ENCODE peak calls at places on chromosome 19, in five cellular contexts. U, W, K, P and Z are unnamed samples.

GRCh38 chr19:29001006-29001921 is 211.7 kb downstream of the UQCRFS1 start:
- DNase-seq in U (no peak), W (no peak), K (no peak), P (no peak), Z (no peak)

GRCh38 chr19:30646806-30647205 is 274.6 kb downstream of the ZNF536 start:
- DNase-seq in U (no peak), W (no peak), K (no peak), P (no peak), Z (no peak)

GRCh38 chr19:57974434-57974833 is at the start of gene C19orf18:
- DNase-seq in U (no peak), W (no peak), K (no peak), P (no peak), Z (no peak)

GRCh38 chr19:52494518-52494917 is 33.0 kb upstream of the ZNF808 start:
- DNase-seq in U (no peak), W (no peak), K (no peak), P (no peak), Z (no peak)

GRCh38 chr19:29576761-29577661 is 29.1 kb upstream of the POP4 start:
- DNase-seq in U (peak; percentile 33), W (peak; percentile 34), K (no peak), P (no peak), Z (no peak)

GRCh38 chr19:56837492-56837891 is 3.0 kb downstream of the PEG3 start:
- DNase-seq in U (no peak), W (no peak), K (no peak), P (peak; percentile 28), Z (no peak)

GRCh38 chr19:5148794-5149190 is 179.9 kb downstream of the KDM4B start:
- DNase-seq in U (peak; percentile 47), W (no peak), K (no peak), P (no peak), Z (no peak)

GRCh38 chr19:10113592-10113963 is 2.1 kb downstream of the P2RY11 start:
- DNase-seq in U (peak; percentile 69), W (no peak), K (no peak), P (no peak), Z (no peak)

GRCh38 chr19:16386619-16387240 is 62.1 kb downstream of the KLF2 start:
- DNase-seq in U (no peak), W (no peak), K (peak; percentile 66), P (peak; percentile 32), Z (peak; percentile 27)

GRCh38 chr19:38905620-38906019 is 5.9 kb downstream of the NFKBIB start:
- DNase-seq in U (no peak), W (no peak), K (no peak), P (no peak), Z (no peak)

GRCh38 chr19:12137541-12137940 is 2.6 kb downstream of the ZNF20 start:
- DNase-seq in U (no peak), W (no peak), K (peak; percentile 18), P (peak; percentile 67), Z (no peak)

GRCh38 chr19:11106477-11106876 is 17.2 kb downstream of the LDLR start:
- DNase-seq in U (no peak), W (no peak), K (no peak), P (no peak), Z (no peak)

GRCh38 chr19:14337510-14337909 is 43.7 kb upstream of the ADGRE5 start:
- DNase-seq in U (peak; percentile 86), W (no peak), K (peak; percentile 83), P (no peak), Z (peak; percentile 79)

GRCh38 chr19:58334691-58335249 is 8.0 kb downstream of the ZSCAN22 start:
- DNase-seq in U (no peak), W (no peak), K (no peak), P (no peak), Z (no peak)

GRCh38 chr19:33251526-33252090 is 26.0 kb upstream of the SLC7A10 start:
- DNase-seq in U (no peak), W (no peak), K (no peak), P (no peak), Z (no peak)

GRCh38 chr19:3606690-3607289 is at the start of gene TBXA2R:
- DNase-seq in U (peak; percentile 93), W (no peak), K (peak; percentile 94), P (no peak), Z (peak; percentile 19)

DNA sequence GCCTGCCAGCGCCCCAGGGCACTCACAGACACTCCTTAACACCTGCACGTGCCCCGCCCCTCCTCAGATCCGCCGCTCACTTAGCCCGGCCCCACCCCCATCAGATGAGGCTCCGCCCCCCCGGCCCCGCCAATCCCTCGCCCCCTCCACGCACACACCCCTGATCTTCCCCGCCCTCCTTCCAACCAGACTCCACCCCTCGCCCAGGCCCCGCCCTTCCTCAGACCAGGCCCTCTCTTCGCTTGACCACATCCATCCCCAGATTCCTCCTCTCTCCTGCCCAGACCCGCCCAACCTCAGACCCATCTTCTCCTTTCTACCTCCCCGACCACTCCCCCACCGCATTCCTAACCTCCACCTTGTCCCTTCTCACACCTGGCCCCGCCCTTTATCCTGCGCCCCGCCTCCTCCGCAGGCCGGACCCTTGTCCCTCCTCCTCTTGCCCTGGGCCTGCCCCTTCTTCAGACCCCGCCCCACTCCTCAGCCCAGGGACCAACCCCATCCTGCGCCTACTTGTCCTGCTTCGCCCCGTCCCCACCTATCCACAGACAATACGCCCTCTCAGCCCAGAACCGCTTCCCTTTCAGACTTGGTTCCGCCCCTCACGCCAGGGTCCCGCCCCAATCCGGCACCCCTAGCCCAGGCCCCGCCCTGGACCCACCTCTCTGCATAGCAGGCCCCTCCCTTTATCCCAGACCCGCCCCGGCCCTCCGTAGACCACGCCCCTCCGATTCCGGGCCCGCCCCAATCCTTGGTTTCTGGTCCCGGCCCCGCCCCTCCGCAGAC is 452 bp upstream of the KLHL26 start:
- DNase-seq in U (peak; percentile 100), W (peak; percentile 83), K (peak; percentile 99), P (peak; percentile 90), Z (peak; percentile 87)
- H3K9ac ChIP-seq in U (no peak overlapping the region), W (no peak overlapping the region), K (peak overlapping the region; percentile 41), P (no peak overlapping the region), Z (peak overlapping the region; percentile 98)

DNA sequence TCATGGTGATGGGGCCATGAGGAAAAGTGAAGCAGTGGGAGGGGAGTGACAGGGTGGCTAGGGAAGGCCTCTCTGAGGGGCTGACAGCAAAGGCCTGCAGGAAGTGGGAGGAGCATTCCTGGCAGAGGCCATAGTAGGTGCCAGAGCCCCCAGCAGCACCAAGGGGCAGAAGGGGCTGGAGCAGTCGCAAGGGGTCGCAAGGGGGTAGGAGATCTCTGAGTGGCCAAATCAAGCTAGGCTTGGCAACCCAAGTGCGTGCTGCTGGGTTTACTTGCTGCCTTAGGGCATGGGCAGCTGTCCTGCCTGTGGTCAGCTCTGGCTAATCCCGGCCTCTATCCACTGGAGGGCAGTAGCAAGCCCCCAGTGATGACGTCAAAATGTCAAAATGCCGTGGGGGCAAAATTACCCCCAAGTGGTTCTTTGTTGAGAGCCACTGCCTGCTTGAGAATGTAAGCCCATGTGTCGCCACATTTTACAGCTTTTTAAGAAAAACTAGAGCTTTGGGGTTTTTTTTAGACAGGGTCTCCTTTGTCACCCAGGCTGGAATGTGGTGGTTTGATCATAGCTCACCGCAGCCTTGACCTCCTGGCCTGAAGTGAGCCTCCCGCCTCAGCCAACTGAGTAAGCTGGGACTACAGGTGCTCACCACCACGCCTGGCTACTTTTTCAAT is 11.8 kb downstream of the CCDC97 start:
- DNase-seq in U (peak; percentile 80), W (no peak), K (peak; percentile 65), P (peak; percentile 82), Z (no peak)
- TF ChIP-seq SRF in U (no peak), W (no peak), K (no peak), P (no peak), Z (no peak)

GRCh38 chr19:1720237-1720636 is 33.1 kb upstream of the ONECUT3 start:
- DNase-seq in U (peak; percentile 55), W (no peak), K (no peak), P (no peak), Z (no peak)

GRCh38 chr19:1729568-1729925 is 23.8 kb upstream of the ONECUT3 start:
- DNase-seq in U (no peak), W (no peak), K (no peak), P (no peak), Z (no peak)

GRCh38 chr19:1730157-1730556 is 23.1 kb upstream of the ONECUT3 start:
- DNase-seq in U (no peak), W (no peak), K (no peak), P (no peak), Z (no peak)

GRCh38 chr19:1728816-1729567 is 24.3 kb upstream of the ONECUT3 start:
- DNase-seq in U (no peak), W (no peak), K (no peak), P (no peak), Z (no peak)

DNA sequence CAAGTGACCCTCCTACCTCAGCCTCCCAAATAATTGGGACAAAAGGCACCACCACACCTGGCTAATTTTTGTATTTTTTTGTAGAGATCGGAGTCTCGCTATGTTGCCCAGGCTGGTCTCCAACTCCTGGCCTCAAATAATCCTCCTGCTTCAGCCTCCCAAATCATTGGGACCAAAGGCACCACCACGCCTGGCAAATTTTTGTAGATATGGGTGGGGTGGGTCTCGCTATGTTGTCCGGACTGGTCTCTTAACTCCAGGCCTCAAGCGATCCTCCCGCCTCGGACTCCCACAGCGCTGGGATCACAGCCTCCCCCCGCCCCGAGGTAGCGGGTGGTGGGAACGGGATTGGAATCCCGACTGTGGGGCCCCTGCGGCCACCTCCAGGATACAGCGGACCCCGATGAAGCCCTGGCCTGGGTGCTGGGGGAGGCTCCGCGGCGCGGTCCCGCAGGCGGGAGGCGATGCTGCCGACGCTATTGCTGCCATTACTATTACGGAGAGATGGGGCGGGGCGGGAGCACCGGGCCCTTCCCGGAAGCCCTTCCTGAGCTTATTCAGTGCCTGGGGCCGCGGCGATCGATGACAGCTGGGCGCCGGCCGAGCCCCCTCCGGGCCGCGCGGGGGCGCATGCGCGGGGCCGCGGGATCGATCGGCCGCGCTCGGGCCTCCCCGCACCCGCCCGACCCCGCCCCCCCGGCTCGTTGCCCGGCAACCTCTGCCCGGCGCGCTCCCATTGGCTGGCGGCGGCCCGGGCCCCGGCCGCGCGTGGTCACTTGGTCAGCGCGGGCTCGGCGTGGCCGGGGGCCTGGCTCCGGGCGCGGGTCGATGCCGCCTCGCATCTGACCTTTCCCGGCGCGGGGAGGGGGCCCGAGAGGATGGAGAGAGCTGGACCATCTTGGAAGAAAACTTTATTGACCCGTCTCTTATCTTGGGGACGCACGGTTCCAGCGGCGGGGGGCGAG is 27.9 kb upstream of the ONECUT3 start:
- DNase-seq in U (peak; percentile 86), W (no peak), K (peak; percentile 100), P (peak; percentile 25), Z (no peak)
- H3K9ac ChIP-seq in U (no peak overlapping the region), W (no peak overlapping the region), K (peak overlapping the region; percentile 48), P (peak overlapping the region; percentile 33), Z (peak overlapping the region; percentile 58)

GRCh38 chr19:43784251-43784980 is 3.6 kb upstream of the KCNN4 start:
- DNase-seq in U (no peak), W (no peak), K (peak; percentile 77), P (no peak), Z (peak; percentile 77)
- TF ChIP-seq SRF in U (no peak), W (no peak), K (no peak), P (no peak), Z (no peak)

GRCh38 chr19:35712910-35713845 is 4.6 kb upstream of the KMT2B start:
- DNase-seq in U (peak; percentile 62), W (peak; percentile 82), K (no peak), P (no peak), Z (no peak)
- H3K9ac ChIP-seq in U (no peak overlapping the region), W (peak overlapping the region; percentile 77), K (no peak overlapping the region), P (no peak overlapping the region), Z (no peak overlapping the region)

GRCh38 chr19:23771761-23772667 is 13.3 kb upstream of the ZNF681 start:
- DNase-seq in U (no peak), W (no peak), K (no peak), P (no peak), Z (no peak)
- TF ChIP-seq SRF in U (no peak), W (no peak), K (no peak), P (no peak), Z (no peak)

GRCh38 chr19:7928334-7928706 is 2.4 kb upstream of the CTXN1 start:
- DNase-seq in U (no peak), W (no peak), K (no peak), P (no peak), Z (no peak)
- H3K9ac ChIP-seq in U (no peak overlapping the region), W (no peak overlapping the region), K (no peak overlapping the region), P (no peak overlapping the region), Z (peak overlapping the region; percentile 26)